ENCODE peak calls at places on chromosomes 5 and 9, in seven cellular contexts. Y is heart right ventricle; P is fibroblast of lung; B is left ventricle myocardium inferior; J is heart left ventricle; O is CD8-positive, alpha-beta T cell; G is lower lobe of right lung. Q is an unnamed sample.

GRCh38 chr5:132230871-132231270 is 3.2 kb upstream of the P4HA2 start:
- DNase-seq in Y (peak; percentile 2), P (no peak), B (no peak), J (no peak), O (no peak), G (no peak), Q (no peak)

GRCh38 chr5:115962239-115962564 is at the start of gene LVRN:
- DNase-seq in Y (no peak), P (no peak), B (no peak), J (no peak), O (no peak), G (no peak), Q (no peak)

GRCh38 chr9:90641868-90642558 is 611 bp downstream of the DIRAS2 start:
- DNase-seq in Y (no peak), P (no peak), B (no peak), J (no peak), O (no peak), G (no peak), Q (no peak)

GRCh38 chr9:84652496-84653081 is 16.9 kb upstream of the NTRK2 start:
- DNase-seq in Y (no peak), P (no peak), B (no peak), J (no peak), O (no peak), G (no peak), Q (no peak)

GRCh38 chr5:73540192-73540591 is 25.2 kb downstream of the ANKRA2 start:
- DNase-seq in Y (no peak), P (peak; percentile 32), B (no peak), J (no peak), O (no peak), G (no peak), Q (no peak)

GRCh38 chr5:135242496-135243193 is 156.4 kb downstream of the MACROH2A1 start:
- DNase-seq in Y (peak; percentile 40), P (peak; percentile 48), B (peak; percentile 38), J (peak; percentile 52), O (no peak), G (no peak), Q (no peak)

GRCh38 chr9:4862506-4863250 is 69.9 kb downstream of the RCL1 start:
- DNase-seq in Y (no peak), P (peak; percentile 19), B (no peak), J (no peak), O (no peak), G (no peak), Q (no peak)

GRCh38 chr9:87850405-87850804 is 32.3 kb upstream of the SPATA31E1 start:
- DNase-seq in Y (no peak), P (peak; percentile 63), B (no peak), J (no peak), O (no peak), G (no peak), Q (no peak)

GRCh38 chr5:74017786-74018211 is 391.8 kb downstream of the ARHGEF28 start:
- DNase-seq in Y (no peak), P (peak; percentile 9), B (no peak), J (peak; percentile 28), O (no peak), G (no peak), Q (no peak)

GRCh38 chr5:172945151-172945550 is 14.1 kb upstream of the RPL26L1 start:
- DNase-seq in Y (no peak), P (no peak), B (no peak), J (peak; percentile 2), O (no peak), G (no peak), Q (no peak)

GRCh38 chr9:90502134-90502533 is 140.5 kb downstream of the DIRAS2 start:
- DNase-seq in Y (no peak), P (no peak), B (no peak), J (no peak), O (no peak), G (no peak), Q (no peak)

GRCh38 chr5:146675700-146676099 is 159.7 kb upstream of the GPR151 start:
- DNase-seq in Y (no peak), P (no peak), B (no peak), J (no peak), O (no peak), G (no peak), Q (no peak)

GRCh38 chr9:110623462-110624025 is 44.0 kb upstream of the SVEP1 start:
- DNase-seq in Y (peak; percentile 51), P (peak; percentile 75), B (no peak), J (no peak), O (no peak), G (no peak), Q (no peak)

GRCh38 chr5:34577267-34577666 is 78.9 kb upstream of the RAI14 start:
- DNase-seq in Y (no peak), P (no peak), B (no peak), J (no peak), O (no peak), G (no peak), Q (no peak)

GRCh38 chr9:81461196-81461595 is 228.2 kb downstream of the TLE1 start:
- DNase-seq in Y (no peak), P (peak; percentile 54), B (no peak), J (no peak), O (no peak), G (no peak), Q (no peak)

GRCh38 chr9:134593756-134594375 is 47.7 kb upstream of the COL5A1 start:
- DNase-seq in Y (no peak), P (no peak), B (no peak), J (no peak), O (no peak), G (no peak), Q (no peak)

GRCh38 chr9:13053504-13053903 is 226.0 kb downstream of the MPDZ start:
- DNase-seq in Y (no peak), P (no peak), B (no peak), J (no peak), O (no peak), G (no peak), Q (no peak)

GRCh38 chr5:154858972-154859950 is 834 bp downstream of the CNOT8 start:
- DNase-seq in Y (no peak), P (peak; percentile 20), B (no peak), J (no peak), O (no peak), G (no peak), Q (no peak)

GRCh38 chr5:7659420-7659819 is 191.5 kb downstream of the CFAP90 start:
- DNase-seq in Y (no peak), P (no peak), B (no peak), J (no peak), O (no peak), G (no peak), Q (no peak)

GRCh38 chr9:122463828-122464632 is 13.7 kb downstream of the OR1J1 start:
- DNase-seq in Y (no peak), P (no peak), B (no peak), J (no peak), O (no peak), G (no peak), Q (no peak)

GRCh38 chr5:126829098-126829497 is 52.2 kb downstream of the LMNB1 start:
- DNase-seq in Y (no peak), P (no peak), B (no peak), J (no peak), O (no peak), G (no peak), Q (no peak)

GRCh38 chr5:66361070-66361469 is 217.0 kb downstream of the SREK1 start:
- DNase-seq in Y (no peak), P (no peak), B (no peak), J (no peak), O (no peak), G (no peak), Q (no peak)

GRCh38 chr9:124320062-124320973 is 62.6 kb downstream of the NEK6 start:
- DNase-seq in Y (peak; percentile 77), P (peak; percentile 68), B (peak; percentile 63), J (peak; percentile 76), O (peak; percentile 8), G (peak; percentile 69), Q (peak; percentile 82)

GRCh38 chr5:44827681-44828080 is 18.9 kb downstream of the MRPS30 start:
- DNase-seq in Y (no peak), P (no peak), B (no peak), J (no peak), O (no peak), G (no peak), Q (no peak)

GRCh38 chr9:72471096-72471495 is 50.3 kb upstream of the TMC1 start:
- DNase-seq in Y (no peak), P (no peak), B (no peak), J (no peak), O (no peak), G (no peak), Q (no peak)

GRCh38 chr5:114055318-114055788 is 306.5 kb upstream of the KCNN2 start:
- DNase-seq in Y (peak; percentile 61), P (peak; percentile 61), B (peak; percentile 58), J (peak; percentile 77), O (no peak), G (peak; percentile 45), Q (peak; percentile 4)

GRCh38 chr9:135468866-135469521 is 10.6 kb upstream of the PPP1R26 start:
- DNase-seq in Y (no peak), P (peak; percentile 46), B (no peak), J (no peak), O (no peak), G (no peak), Q (no peak)

GRCh38 chr9:16728128-16728505 is 142.4 kb downstream of the BNC2 start:
- DNase-seq in Y (no peak), P (peak; percentile 34), B (no peak), J (no peak), O (no peak), G (no peak), Q (no peak)
- H3K4me3 ChIP-seq in Y (peak overlapping the region; percentile 43), P (peak overlapping the region; percentile 67), B (peak overlapping the region; percentile 64), J (no peak overlapping the region), O (no peak overlapping the region), G (peak overlapping the region; percentile 53), Q (no peak overlapping the region)

DNA sequence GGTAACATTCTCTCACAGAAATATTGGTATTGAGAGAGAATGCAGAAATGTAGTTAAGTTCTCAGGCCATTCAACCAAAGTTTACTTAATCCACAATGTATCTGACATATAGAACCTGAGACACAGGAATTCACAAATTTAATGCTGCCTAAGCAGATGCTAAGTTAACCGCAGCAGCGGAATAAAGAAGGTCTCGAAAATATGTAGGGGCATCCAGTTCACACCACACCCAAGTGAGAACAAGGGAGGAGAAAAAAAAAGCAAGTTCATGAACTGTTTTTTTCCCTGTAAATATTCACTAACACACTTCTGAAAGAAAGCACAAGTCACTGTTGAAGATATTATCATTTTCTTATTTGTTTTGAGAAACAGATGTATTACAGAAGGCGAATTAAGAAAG is 193.9 kb downstream of the BNC2 start:
- DNase-seq in Y (no peak), P (no peak), B (no peak), J (no peak), O (no peak), G (no peak), Q (no peak)
- TF ChIP-seq CTCF in Y (no peak), P (no peak), B (no peak), J (no peak), O (no peak), G (no peak), Q (no peak)

DNA sequence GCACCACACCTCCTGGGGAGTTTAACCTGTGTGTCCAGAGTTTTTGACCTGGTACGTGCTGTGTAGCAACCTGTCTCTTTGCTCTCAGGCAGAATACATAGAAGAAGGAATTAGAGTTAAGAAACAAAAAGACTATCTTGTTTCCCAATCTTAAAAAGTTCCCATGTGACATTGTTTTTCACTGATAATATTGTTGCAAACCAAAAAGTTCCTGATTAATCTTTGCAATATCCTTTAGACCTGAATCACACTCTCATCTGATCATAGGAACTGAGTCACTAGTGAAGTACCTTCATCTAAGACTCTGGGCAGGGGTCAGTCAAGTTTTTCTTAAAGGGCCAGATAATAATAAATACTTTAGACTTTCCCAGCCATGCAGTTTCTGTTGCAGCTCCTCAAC is 35.1 kb downstream of the BASP1 start:
- DNase-seq in Y (no peak), P (no peak), B (no peak), J (no peak), O (no peak), G (no peak), Q (no peak)
- H3K4me1 ChIP-seq in Y (no peaks in the 10 kb centered on the region), P (peaks cover 25% of the 10 kb centered on the region), B (no peaks in the 10 kb centered on the region), J (no peaks in the 10 kb centered on the region), O (no peaks in the 10 kb centered on the region), G (no peaks in the 10 kb centered on the region), Q (no peaks in the 10 kb centered on the region)

GRCh38 chr5:159050408-159051091 is 49.2 kb downstream of the EBF1 start:
- DNase-seq in Y (peak; percentile 40), P (peak; percentile 79), B (no peak), J (peak; percentile 29), O (no peak), G (no peak), Q (no peak)
- H3K4me3 ChIP-seq in Y (peak overlapping the region; percentile 5), P (peak overlapping the region; percentile 13), B (peak overlapping the region; percentile 58), J (no peak overlapping the region), O (no peak overlapping the region), G (no peak overlapping the region), Q (no peak overlapping the region)